ENCODE peak calls at places on chromosomes 11 and 22, in four cellular contexts. One of them, this sample, is unnamed.

GRCh38 chr22:32380991-32381390 is 23.3 kb downstream of the RFPL3 start:
- DNase-seq in A549: no peak
- DNase-seq in K562: no peak
- DNase-seq in WTC11: no peak
- DNase-seq in this sample: no peak

GRCh38 chr11:19164230-19164855 is 37.4 kb downstream of the CSRP3 start:
- DNase-seq in K562: no peak
- DNase-seq in A549: no peak
- DNase-seq in WTC11: no peak
- DNase-seq in this sample: no peak

GRCh38 chr11:72773291-72773690 is 20.6 kb downstream of the STARD10 start:
- DNase-seq in K562: peak
- DNase-seq in A549: no peak
- DNase-seq in WTC11: no peak
- DNase-seq in this sample: no peak

GRCh38 chr11:57781529-57781943 is 19.9 kb downstream of the CTNND1 start:
- DNase-seq in K562: peak
- DNase-seq in A549: no peak
- DNase-seq in WTC11: peak
- DNase-seq in this sample: no peak

GRCh38 chr11:114942207-114942606 is 263.9 kb downstream of the NXPE2 start:
- DNase-seq in A549: no peak
- DNase-seq in WTC11: no peak
- DNase-seq in K562: no peak
- DNase-seq in this sample: no peak

GRCh38 chr11:15127341-15127740 is 12.6 kb downstream of the INSC start:
- DNase-seq in K562: no peak
- DNase-seq in WTC11: no peak
- DNase-seq in A549: no peak
- DNase-seq in this sample: no peak

GRCh38 chr11:405976-406795 is 8.6 kb downstream of the SIGIRR start:
- DNase-seq in A549: no peak
- DNase-seq in WTC11: peak
- DNase-seq in K562: no peak
- DNase-seq in this sample: no peak

GRCh38 chr22:24503851-24504170 is 8.7 kb downstream of the UPB1 start:
- DNase-seq in WTC11: no peak
- DNase-seq in K562: no peak
- DNase-seq in A549: no peak
- DNase-seq in this sample: no peak

GRCh38 chr11:112302226-112302868 is 41.7 kb upstream of the PLET1 start:
- DNase-seq in A549: peak
- DNase-seq in WTC11: no peak
- DNase-seq in K562: peak
- DNase-seq in this sample: no peak

GRCh38 chr11:120109531-120109930 is 28.4 kb downstream of the TRIM29 start:
- DNase-seq in WTC11: no peak
- DNase-seq in K562: no peak
- DNase-seq in A549: no peak
- DNase-seq in this sample: no peak

GRCh38 chr22:47367107-47367690 is 604.7 kb downstream of the TBC1D22A start:
- DNase-seq in K562: no peak
- DNase-seq in WTC11: no peak
- DNase-seq in A549: no peak
- DNase-seq in this sample: no peak

GRCh38 chr11:28636033-28636432 is 527.8 kb downstream of the METTL15 start:
- DNase-seq in A549: no peak
- DNase-seq in WTC11: no peak
- DNase-seq in K562: no peak
- DNase-seq in this sample: no peak

GRCh38 chr11:62337682-62338181 is 484 bp downstream of the ASRGL1 start:
- DNase-seq in K562: peak
- DNase-seq in A549: peak
- DNase-seq in WTC11: peak
- DNase-seq in this sample: no peak

GRCh38 chr11:115069599-115069998 is 391.3 kb downstream of the NXPE2 start:
- DNase-seq in A549: no peak
- DNase-seq in K562: no peak
- DNase-seq in WTC11: no peak
- DNase-seq in this sample: no peak

GRCh38 chr11:133911169-133911568 is 45.6 kb downstream of the IGSF9B start:
- DNase-seq in WTC11: no peak
- DNase-seq in K562: no peak
- DNase-seq in A549: peak
- DNase-seq in this sample: no peak

GRCh38 chr11:96055706-96056387 is 131.9 kb upstream of the MTMR2 start:
- DNase-seq in A549: no peak
- DNase-seq in WTC11: no peak
- DNase-seq in K562: no peak
- DNase-seq in this sample: peak

GRCh38 chr22:40982482-40983385 is 31.6 kb downstream of the RBX1 start:
- DNase-seq in A549: no peak
- DNase-seq in WTC11: no peak
- DNase-seq in K562: no peak
- DNase-seq in this sample: no peak

GRCh38 chr22:25137577-25138525 is 61.8 kb upstream of the CRYBB3 start:
- DNase-seq in WTC11: no peak
- DNase-seq in A549: no peak
- DNase-seq in K562: peak
- DNase-seq in this sample: no peak

GRCh38 chr11:113521737-113522517 is 46.7 kb upstream of the DRD2 start:
- DNase-seq in WTC11: no peak
- DNase-seq in A549: no peak
- DNase-seq in K562: no peak
- DNase-seq in this sample: no peak

GRCh38 chr11:125951731-125952130 is 5.9 kb downstream of the VSIG10L2 start:
- DNase-seq in A549: no peak
- DNase-seq in WTC11: no peak
- DNase-seq in K562: no peak
- DNase-seq in this sample: no peak

GRCh38 chr11:2525166-2525861 is 80.5 kb downstream of the KCNQ1 start:
- DNase-seq in K562: no peak
- DNase-seq in A549: no peak
- DNase-seq in WTC11: peak
- DNase-seq in this sample: no peak

GRCh38 chr11:103594283-103594682 is 442.2 kb upstream of the DDI1 start:
- DNase-seq in A549: no peak
- DNase-seq in K562: no peak
- DNase-seq in WTC11: no peak
- DNase-seq in this sample: no peak

GRCh38 chr22:23072035-23072910 is 2.0 kb downstream of the GNAZ start:
- DNase-seq in WTC11: no peak
- DNase-seq in A549: no peak
- DNase-seq in K562: no peak
- DNase-seq in this sample: no peak

GRCh38 chr11:46408407-46408986 is 16.9 kb upstream of the CHRM4 start:
- DNase-seq in WTC11: no peak
- DNase-seq in K562: no peak
- DNase-seq in A549: no peak
- DNase-seq in this sample: no peak

GRCh38 chr11:84144531-84144930 is 858.4 kb upstream of the CCDC90B start:
- DNase-seq in A549: no peak
- DNase-seq in K562: no peak
- DNase-seq in WTC11: no peak
- DNase-seq in this sample: no peak

GRCh38 chr22:17430298-17430900 is 61.1 kb downstream of the CECR2 start:
- DNase-seq in K562: no peak
- DNase-seq in WTC11: no peak
- DNase-seq in A549: no peak
- DNase-seq in this sample: no peak
- TF ChIP-seq HMGXB4 in K562: no peak
- TF ChIP-seq HMGXB4 in WTC11: no peak
- TF ChIP-seq HMGXB4 in A549: no peak
- TF ChIP-seq HMGXB4 in this sample: no peak

DNA sequence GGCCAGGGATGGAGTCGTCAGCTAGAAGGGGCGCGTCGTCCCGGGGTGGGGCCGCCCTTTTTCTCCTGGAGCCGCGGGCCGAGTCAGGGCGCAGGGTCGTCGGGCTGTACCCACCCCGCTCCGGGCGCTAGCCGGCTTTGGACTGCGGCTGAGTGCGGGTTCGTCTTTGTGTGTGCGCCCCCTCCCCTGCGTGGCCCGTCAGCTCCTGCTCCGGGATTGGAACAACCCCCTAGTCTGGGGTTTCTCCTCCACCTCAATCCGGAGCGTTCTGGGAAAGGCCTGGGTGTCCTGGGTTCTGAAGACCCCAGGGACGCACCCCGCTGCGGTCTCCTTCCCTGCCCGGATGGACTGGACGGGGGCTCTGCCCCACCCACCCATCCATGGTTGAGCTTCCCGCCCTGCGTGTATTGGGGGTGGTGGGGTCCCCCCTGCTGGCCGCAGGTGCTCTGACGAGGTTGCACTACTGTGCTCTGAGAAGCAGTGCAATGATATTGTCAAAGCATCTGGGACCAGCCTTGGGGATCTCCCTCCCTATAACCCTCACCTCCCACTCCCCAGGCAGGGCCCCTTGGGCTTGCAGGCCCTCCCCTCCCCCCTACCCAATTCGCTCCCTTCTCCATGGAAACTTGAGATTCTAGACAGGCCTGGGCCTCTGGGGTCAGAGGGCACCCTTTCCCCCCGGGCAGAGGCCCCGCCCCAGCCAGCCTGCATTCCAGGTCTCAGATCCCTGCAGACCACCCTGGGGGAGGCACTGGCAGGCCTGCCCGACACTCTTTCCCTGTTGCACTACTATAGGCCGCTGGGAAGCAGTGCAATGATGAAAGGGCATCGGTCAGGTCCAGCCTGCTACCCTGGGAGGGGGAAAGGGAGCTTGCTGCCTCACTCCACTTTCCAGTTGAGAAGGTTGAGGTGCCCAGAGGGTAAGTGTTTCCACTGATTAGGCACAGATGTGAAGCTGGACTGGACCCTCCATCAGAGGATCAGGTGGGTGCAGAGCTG is 10.7 kb downstream of the SDF2L1 start:
- DNase-seq in K562: peak
- DNase-seq in A549: no peak
- DNase-seq in WTC11: peak
- DNase-seq in this sample: no peak
- TF ChIP-seq HMGXB4 in K562: peak
- TF ChIP-seq HMGXB4 in A549: no peak
- TF ChIP-seq HMGXB4 in WTC11: no peak
- TF ChIP-seq HMGXB4 in this sample: no peak

GRCh38 chr11:128039140-128040021 is 548.0 kb downstream of the ETS1 start:
- DNase-seq in K562: no peak
- DNase-seq in A549: no peak
- DNase-seq in WTC11: no peak
- DNase-seq in this sample: no peak
- TF ChIP-seq HMGXB4 in K562: no peak
- TF ChIP-seq HMGXB4 in A549: no peak
- TF ChIP-seq HMGXB4 in WTC11: no peak
- TF ChIP-seq HMGXB4 in this sample: no peak

GRCh38 chr11:59550368-59550841 is 39.1 kb downstream of the OR4D9 start:
- DNase-seq in K562: peak
- DNase-seq in WTC11: peak
- DNase-seq in A549: peak
- DNase-seq in this sample: peak

GRCh38 chr11:59551651-59552521 is 40.5 kb downstream of the OR4D9 start:
- DNase-seq in WTC11: peak
- DNase-seq in A549: peak
- DNase-seq in K562: peak
- DNase-seq in this sample: peak

GRCh38 chr11:59550842-59551650 is 39.7 kb downstream of the OR4D9 start:
- DNase-seq in K562: peak
- DNase-seq in A549: peak
- DNase-seq in WTC11: peak
- DNase-seq in this sample: peak

GRCh38 chr11:59553323-59553722 is 42.0 kb downstream of the OR4D9 start:
- DNase-seq in WTC11: no peak
- DNase-seq in K562: no peak
- DNase-seq in A549: no peak
- DNase-seq in this sample: no peak

DNA sequence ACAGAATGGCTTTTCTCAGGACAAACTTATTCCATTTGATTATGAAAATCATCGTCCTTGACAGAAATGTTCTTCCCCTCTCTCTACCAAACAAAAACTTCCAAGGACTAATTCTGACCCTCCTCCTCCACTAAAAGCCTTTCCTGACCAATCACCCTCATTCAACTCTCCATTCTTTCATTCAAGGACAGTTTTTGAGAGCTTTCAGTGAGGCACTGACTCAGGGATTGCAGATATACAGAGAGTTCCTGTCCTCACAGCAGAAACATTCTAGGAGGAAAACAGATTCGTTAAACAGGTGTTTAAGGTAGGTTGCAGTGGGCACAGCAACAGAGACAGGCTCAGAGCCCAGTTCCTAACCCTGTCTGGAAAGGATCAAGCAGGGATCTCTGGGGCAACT is 41.5 kb downstream of the OR4D9 start:
- DNase-seq in K562: no peak
- DNase-seq in WTC11: no peak
- DNase-seq in A549: no peak
- DNase-seq in this sample: no peak
- TF ChIP-seq HMGXB4 in K562: no peak
- TF ChIP-seq HMGXB4 in WTC11: no peak
- TF ChIP-seq HMGXB4 in A549: no peak
- TF ChIP-seq HMGXB4 in this sample: no peak

DNA sequence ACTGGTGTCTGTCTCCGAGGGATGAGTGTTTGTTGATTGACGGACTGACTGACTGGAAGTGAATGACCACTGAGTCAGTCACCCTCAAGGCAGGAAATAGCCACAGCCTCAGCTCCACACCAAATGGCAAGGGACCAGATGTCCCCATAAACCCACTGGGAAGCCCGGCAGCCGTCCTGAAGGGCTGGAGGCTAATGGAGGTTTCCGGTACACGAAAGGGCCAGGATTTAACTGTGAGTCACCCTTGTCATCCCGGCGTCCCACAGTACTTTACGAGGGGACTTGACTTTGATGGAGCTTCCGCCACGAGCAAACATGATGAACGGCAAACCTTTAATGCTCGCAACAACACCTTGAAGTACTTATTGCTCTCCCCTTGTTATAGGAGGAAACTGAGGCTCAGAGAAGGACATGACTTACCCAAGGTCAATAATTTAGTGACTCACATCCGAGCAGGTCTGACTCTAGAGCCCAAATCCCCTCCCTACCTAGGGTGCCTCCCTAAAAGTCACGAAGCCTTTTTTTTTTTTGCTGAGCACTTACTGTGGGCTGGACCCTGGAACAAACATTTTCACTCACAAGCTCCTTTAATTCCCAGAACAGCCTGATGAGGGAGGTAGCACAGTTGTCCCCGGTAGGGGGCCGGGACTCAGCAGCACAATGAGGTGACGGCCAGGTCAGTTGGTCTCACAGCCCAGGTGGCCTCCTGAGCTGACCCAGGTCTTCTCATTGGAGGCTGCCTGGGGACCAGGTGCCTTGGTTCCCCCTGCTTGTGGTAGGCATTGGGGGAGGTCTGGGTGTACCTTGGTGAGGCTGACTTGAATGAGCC is 25.2 kb upstream of the GCAT start:
- DNase-seq in A549: no peak
- DNase-seq in WTC11: no peak
- DNase-seq in K562: peak
- DNase-seq in this sample: peak
- TF ChIP-seq HMGXB4 in A549: no peak
- TF ChIP-seq HMGXB4 in WTC11: no peak
- TF ChIP-seq HMGXB4 in K562: no peak
- TF ChIP-seq HMGXB4 in this sample: no peak